ENCODE peak calls at places on chromosomes 3 and 15, in ten cellular contexts. One of them, this sample, is unnamed.

GRCh38 chr3:30199096-30199734 is 407.2 kb upstream of the TGFBR2 start:
- DNase-seq in hepatocyte: peak; percentile 86
- DNase-seq in gastrocnemius medialis: peak; percentile 38
- DNase-seq in stomach: peak; percentile 74
- DNase-seq in dorsolateral prefrontal cortex: peak; percentile 21
- DNase-seq in aorta: peak; percentile 91
- DNase-seq in AG04450: no peak
- DNase-seq in esophagus squamous epithelium: no peak
- DNase-seq in SJSA1: peak; percentile 48
- DNase-seq in mesendoderm: peak; percentile 54
- DNase-seq in this sample: peak; percentile 77

GRCh38 chr3:183819831-183820230 is 5.5 kb downstream of the MAP6D1 start:
- DNase-seq in hepatocyte: no peak
- DNase-seq in gastrocnemius medialis: no peak
- DNase-seq in stomach: no peak
- DNase-seq in dorsolateral prefrontal cortex: no peak
- DNase-seq in aorta: no peak
- DNase-seq in AG04450: no peak
- DNase-seq in esophagus squamous epithelium: no peak
- DNase-seq in SJSA1: no peak
- DNase-seq in mesendoderm: no peak
- DNase-seq in this sample: no peak

GRCh38 chr15:87224409-87224808 is 1032.1 kb downstream of the NTRK3 start:
- DNase-seq in hepatocyte: no peak
- DNase-seq in gastrocnemius medialis: no peak
- DNase-seq in stomach: no peak
- DNase-seq in dorsolateral prefrontal cortex: no peak
- DNase-seq in aorta: no peak
- DNase-seq in AG04450: no peak
- DNase-seq in esophagus squamous epithelium: no peak
- DNase-seq in SJSA1: no peak
- DNase-seq in mesendoderm: no peak
- DNase-seq in this sample: no peak

GRCh38 chr15:73870700-73871408 is 2.5 kb upstream of the TBC1D21 start:
- DNase-seq in hepatocyte: peak; percentile 33
- DNase-seq in gastrocnemius medialis: peak; percentile 19
- DNase-seq in stomach: peak; percentile 89
- DNase-seq in dorsolateral prefrontal cortex: no peak
- DNase-seq in aorta: no peak
- DNase-seq in AG04450: no peak
- DNase-seq in esophagus squamous epithelium: no peak
- DNase-seq in SJSA1: no peak
- DNase-seq in mesendoderm: no peak
- DNase-seq in this sample: no peak

GRCh38 chr3:128879991-128880390 is 571 bp downstream of the ACAD9 start:
- DNase-seq in hepatocyte: no peak
- DNase-seq in gastrocnemius medialis: no peak
- DNase-seq in stomach: no peak
- DNase-seq in dorsolateral prefrontal cortex: no peak
- DNase-seq in aorta: no peak
- DNase-seq in AG04450: no peak
- DNase-seq in esophagus squamous epithelium: no peak
- DNase-seq in SJSA1: no peak
- DNase-seq in mesendoderm: no peak
- DNase-seq in this sample: no peak

GRCh38 chr3:11212784-11213183 is 58.5 kb downstream of the HRH1 start:
- DNase-seq in hepatocyte: no peak
- DNase-seq in gastrocnemius medialis: no peak
- DNase-seq in stomach: no peak
- DNase-seq in dorsolateral prefrontal cortex: no peak
- DNase-seq in aorta: no peak
- DNase-seq in AG04450: no peak
- DNase-seq in esophagus squamous epithelium: no peak
- DNase-seq in SJSA1: no peak
- DNase-seq in mesendoderm: peak; percentile 6
- DNase-seq in this sample: no peak

GRCh38 chr3:86929046-86929445 is 61.9 kb downstream of the VGLL3 start:
- DNase-seq in hepatocyte: no peak
- DNase-seq in gastrocnemius medialis: no peak
- DNase-seq in stomach: no peak
- DNase-seq in dorsolateral prefrontal cortex: no peak
- DNase-seq in aorta: no peak
- DNase-seq in AG04450: no peak
- DNase-seq in esophagus squamous epithelium: no peak
- DNase-seq in SJSA1: no peak
- DNase-seq in mesendoderm: peak; percentile 18
- DNase-seq in this sample: peak; percentile 81

GRCh38 chr3:53730565-53730964 is 115.7 kb downstream of the CHDH start:
- DNase-seq in hepatocyte: no peak
- DNase-seq in gastrocnemius medialis: no peak
- DNase-seq in stomach: no peak
- DNase-seq in dorsolateral prefrontal cortex: peak; percentile 64
- DNase-seq in aorta: peak; percentile 82
- DNase-seq in AG04450: no peak
- DNase-seq in esophagus squamous epithelium: no peak
- DNase-seq in SJSA1: no peak
- DNase-seq in mesendoderm: no peak
- DNase-seq in this sample: peak; percentile 38

GRCh38 chr15:73677146-73677607 is 7.0 kb upstream of the CD276 start:
- DNase-seq in hepatocyte: peak; percentile 85
- DNase-seq in gastrocnemius medialis: peak; percentile 68
- DNase-seq in stomach: peak; percentile 77
- DNase-seq in dorsolateral prefrontal cortex: peak; percentile 65
- DNase-seq in aorta: no peak
- DNase-seq in AG04450: no peak
- DNase-seq in esophagus squamous epithelium: no peak
- DNase-seq in SJSA1: peak; percentile 37
- DNase-seq in mesendoderm: peak; percentile 82
- DNase-seq in this sample: peak; percentile 57

GRCh38 chr3:120416868-120417267 is 33.9 kb downstream of the FSTL1 start:
- DNase-seq in hepatocyte: no peak
- DNase-seq in gastrocnemius medialis: no peak
- DNase-seq in stomach: no peak
- DNase-seq in dorsolateral prefrontal cortex: peak; percentile 6
- DNase-seq in aorta: no peak
- DNase-seq in AG04450: no peak
- DNase-seq in esophagus squamous epithelium: no peak
- DNase-seq in SJSA1: no peak
- DNase-seq in mesendoderm: no peak
- DNase-seq in this sample: no peak

GRCh38 chr3:4751057-4752051 is 227.9 kb upstream of the BHLHE40 start:
- DNase-seq in hepatocyte: peak; percentile 74
- DNase-seq in gastrocnemius medialis: no peak
- DNase-seq in stomach: no peak
- DNase-seq in dorsolateral prefrontal cortex: no peak
- DNase-seq in aorta: no peak
- DNase-seq in AG04450: peak; percentile 61
- DNase-seq in esophagus squamous epithelium: no peak
- DNase-seq in SJSA1: peak; percentile 65
- DNase-seq in mesendoderm: peak; percentile 17
- DNase-seq in this sample: no peak

GRCh38 chr3:148643389-148643840 is 54.3 kb upstream of the AGTR1 start:
- DNase-seq in hepatocyte: no peak
- DNase-seq in gastrocnemius medialis: no peak
- DNase-seq in stomach: no peak
- DNase-seq in dorsolateral prefrontal cortex: no peak
- DNase-seq in aorta: no peak
- DNase-seq in AG04450: peak; percentile 38
- DNase-seq in esophagus squamous epithelium: no peak
- DNase-seq in SJSA1: peak; percentile 36
- DNase-seq in mesendoderm: peak; percentile 22
- DNase-seq in this sample: no peak

GRCh38 chr3:105585-105984 is 91.0 kb upstream of the CHL1 start:
- DNase-seq in hepatocyte: no peak
- DNase-seq in gastrocnemius medialis: no peak
- DNase-seq in stomach: no peak
- DNase-seq in dorsolateral prefrontal cortex: no peak
- DNase-seq in aorta: no peak
- DNase-seq in AG04450: no peak
- DNase-seq in esophagus squamous epithelium: no peak
- DNase-seq in SJSA1: no peak
- DNase-seq in mesendoderm: no peak
- DNase-seq in this sample: no peak

GRCh38 chr15:97961067-97961954 is 808 bp downstream of the ARRDC4 start:
- DNase-seq in hepatocyte: peak; percentile 59
- DNase-seq in gastrocnemius medialis: peak; percentile 53
- DNase-seq in stomach: peak; percentile 53
- DNase-seq in dorsolateral prefrontal cortex: peak; percentile 48
- DNase-seq in aorta: peak; percentile 86
- DNase-seq in AG04450: no peak
- DNase-seq in esophagus squamous epithelium: no peak
- DNase-seq in SJSA1: no peak
- DNase-seq in mesendoderm: peak; percentile 27
- DNase-seq in this sample: no peak

GRCh38 chr15:80778964-80779657 is at the start of gene CEMIP:
- DNase-seq in hepatocyte: peak; percentile 91
- DNase-seq in gastrocnemius medialis: peak; percentile 41
- DNase-seq in stomach: peak; percentile 82
- DNase-seq in dorsolateral prefrontal cortex: peak; percentile 88
- DNase-seq in aorta: peak; percentile 89
- DNase-seq in AG04450: peak; percentile 55
- DNase-seq in esophagus squamous epithelium: no peak
- DNase-seq in SJSA1: peak; percentile 64
- DNase-seq in mesendoderm: peak; percentile 79
- DNase-seq in this sample: peak; percentile 32

DNA sequence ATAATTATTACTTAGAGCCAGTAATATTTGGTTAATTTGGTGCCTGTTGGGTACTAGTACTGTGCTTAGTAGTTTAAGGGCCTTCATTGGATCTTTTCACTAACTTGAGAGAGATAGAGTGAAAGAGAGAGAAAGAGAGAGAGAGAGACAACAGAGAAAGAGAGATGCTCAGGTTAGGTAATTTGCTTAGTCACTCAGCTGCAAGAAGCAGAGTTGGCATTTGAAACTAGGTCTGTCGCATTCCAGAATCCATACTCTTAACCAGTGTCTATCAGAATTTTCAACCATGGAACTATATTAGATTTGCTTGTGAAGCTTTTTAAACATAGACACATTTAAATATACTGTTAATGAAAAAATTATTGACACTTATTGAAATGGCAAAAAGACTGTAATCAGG is 31.1 kb upstream of the NUDT16 start:
- DNase-seq in hepatocyte: no peak
- DNase-seq in gastrocnemius medialis: no peak
- DNase-seq in stomach: no peak
- DNase-seq in dorsolateral prefrontal cortex: no peak
- DNase-seq in aorta: no peak
- DNase-seq in AG04450: no peak
- DNase-seq in esophagus squamous epithelium: no peak
- DNase-seq in SJSA1: no peak
- DNase-seq in mesendoderm: no peak
- DNase-seq in this sample: no peak
- H3K27ac ChIP-seq in hepatocyte: no peak overlapping the region
- H3K27ac ChIP-seq in gastrocnemius medialis: no peak overlapping the region
- H3K27ac ChIP-seq in stomach: no peak overlapping the region
- H3K27ac ChIP-seq in dorsolateral prefrontal cortex: no peak overlapping the region
- H3K27ac ChIP-seq in aorta: no peak overlapping the region
- H3K27ac ChIP-seq in AG04450: no peak overlapping the region
- H3K27ac ChIP-seq in esophagus squamous epithelium: no peak overlapping the region
- H3K27ac ChIP-seq in SJSA1: no peak overlapping the region
- H3K27ac ChIP-seq in mesendoderm: no peak overlapping the region
- H3K27ac ChIP-seq in this sample: no peak overlapping the region

DNA sequence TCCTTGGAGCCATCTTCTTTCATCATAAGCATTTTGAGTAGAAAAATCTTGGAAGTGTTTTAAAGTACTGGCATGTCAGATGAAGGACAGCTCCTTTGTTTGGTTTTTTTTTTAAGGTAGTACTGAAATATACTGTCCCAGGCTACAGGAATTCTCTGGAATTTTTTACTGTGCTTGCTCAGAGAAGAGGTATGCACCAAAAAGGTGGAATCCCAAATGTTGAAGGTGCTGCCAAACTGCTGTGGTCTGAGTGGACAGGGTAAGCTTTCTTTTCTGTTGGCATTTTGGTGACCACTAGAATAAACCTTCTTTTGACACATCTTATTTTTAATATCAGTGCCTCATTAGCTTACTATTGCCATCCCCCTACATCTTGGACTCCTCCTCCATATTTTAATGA is 7.2 kb downstream of the GNL3 start:
- DNase-seq in hepatocyte: no peak
- DNase-seq in gastrocnemius medialis: no peak
- DNase-seq in stomach: no peak
- DNase-seq in dorsolateral prefrontal cortex: no peak
- DNase-seq in aorta: no peak
- DNase-seq in AG04450: no peak
- DNase-seq in esophagus squamous epithelium: no peak
- DNase-seq in SJSA1: no peak
- DNase-seq in mesendoderm: no peak
- DNase-seq in this sample: no peak
- H3K27ac ChIP-seq in hepatocyte: no peak overlapping the region
- H3K27ac ChIP-seq in gastrocnemius medialis: no peak overlapping the region
- H3K27ac ChIP-seq in stomach: no peak overlapping the region
- H3K27ac ChIP-seq in dorsolateral prefrontal cortex: no peak overlapping the region
- H3K27ac ChIP-seq in aorta: no peak overlapping the region
- H3K27ac ChIP-seq in AG04450: no peak overlapping the region
- H3K27ac ChIP-seq in esophagus squamous epithelium: no peak overlapping the region
- H3K27ac ChIP-seq in SJSA1: no peak overlapping the region
- H3K27ac ChIP-seq in mesendoderm: no peak overlapping the region
- H3K27ac ChIP-seq in this sample: no peak overlapping the region

DNA sequence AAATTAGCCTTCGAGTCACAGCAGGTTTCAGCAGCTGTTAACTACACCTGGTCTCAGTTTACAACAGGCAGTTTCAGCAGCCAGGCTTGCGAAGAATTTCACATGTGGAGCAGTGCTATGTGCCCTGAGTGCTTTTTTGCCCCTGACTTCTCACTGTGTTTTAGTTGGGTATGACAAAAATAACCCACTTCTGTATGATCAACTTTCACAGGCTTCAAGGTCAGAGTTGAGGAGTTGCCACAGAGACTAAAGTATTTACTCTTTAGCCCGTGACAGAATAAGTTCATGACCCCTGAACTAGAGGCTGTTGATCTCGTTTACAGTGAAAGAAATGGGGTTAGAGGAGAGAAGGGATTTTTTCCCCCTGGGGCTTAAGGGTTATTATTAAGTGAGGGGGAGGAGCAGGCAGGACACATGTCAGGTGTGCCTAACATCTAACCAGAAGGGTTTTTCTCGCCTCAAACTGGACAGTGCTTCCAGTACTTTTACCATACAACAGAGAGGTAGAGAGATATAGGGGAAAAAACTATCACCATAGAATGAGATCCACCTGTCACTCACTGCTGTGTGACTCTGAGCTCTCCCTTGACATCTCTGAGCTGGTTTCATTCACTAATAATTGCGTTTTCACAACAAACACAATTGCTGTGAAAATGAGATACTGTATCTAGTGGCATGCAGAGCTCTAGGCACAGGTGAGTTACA is 14.0 kb upstream of the TOPBP1 start:
- DNase-seq in hepatocyte: no peak
- DNase-seq in gastrocnemius medialis: no peak
- DNase-seq in stomach: no peak
- DNase-seq in dorsolateral prefrontal cortex: no peak
- DNase-seq in aorta: no peak
- DNase-seq in AG04450: no peak
- DNase-seq in esophagus squamous epithelium: no peak
- DNase-seq in SJSA1: no peak
- DNase-seq in mesendoderm: peak; percentile 57
- DNase-seq in this sample: no peak
- H3K27ac ChIP-seq in hepatocyte: peak overlapping the region; percentile 64
- H3K27ac ChIP-seq in gastrocnemius medialis: no peak overlapping the region
- H3K27ac ChIP-seq in stomach: no peak overlapping the region
- H3K27ac ChIP-seq in dorsolateral prefrontal cortex: no peak overlapping the region
- H3K27ac ChIP-seq in aorta: no peak overlapping the region
- H3K27ac ChIP-seq in AG04450: no peak overlapping the region
- H3K27ac ChIP-seq in esophagus squamous epithelium: no peak overlapping the region
- H3K27ac ChIP-seq in SJSA1: no peak overlapping the region
- H3K27ac ChIP-seq in mesendoderm: no peak overlapping the region
- H3K27ac ChIP-seq in this sample: no peak overlapping the region

GRCh38 chr15:61086001-61086400 is 143.1 kb downstream of the RORA start:
- DNase-seq in hepatocyte: no peak
- DNase-seq in gastrocnemius medialis: no peak
- DNase-seq in stomach: no peak
- DNase-seq in dorsolateral prefrontal cortex: no peak
- DNase-seq in aorta: no peak
- DNase-seq in AG04450: no peak
- DNase-seq in esophagus squamous epithelium: no peak
- DNase-seq in SJSA1: no peak
- DNase-seq in mesendoderm: peak; percentile 44
- DNase-seq in this sample: no peak
- H3K27ac ChIP-seq in hepatocyte: no peak overlapping the region
- H3K27ac ChIP-seq in gastrocnemius medialis: no peak overlapping the region
- H3K27ac ChIP-seq in stomach: no peak overlapping the region
- H3K27ac ChIP-seq in dorsolateral prefrontal cortex: no peak overlapping the region
- H3K27ac ChIP-seq in aorta: no peak overlapping the region
- H3K27ac ChIP-seq in AG04450: no peak overlapping the region
- H3K27ac ChIP-seq in esophagus squamous epithelium: no peak overlapping the region
- H3K27ac ChIP-seq in SJSA1: no peak overlapping the region
- H3K27ac ChIP-seq in mesendoderm: no peak overlapping the region
- H3K27ac ChIP-seq in this sample: no peak overlapping the region